ENCODE peak calls at places on chromosomes 16 and 17, in eight cellular contexts. U, X, S, I, Y, F, K and D are unnamed samples.

GRCh38 chr16:89303604-89304003 is 86.1 kb downstream of the ZNF778 start:
- DNase-seq in I (no peak), U (no peak), Y (no peak), X (no peak), K (no peak), S (no peak), F (no peak), D (no peak)

GRCh38 chr17:40068129-40068581 is 5.4 kb downstream of the THRA start:
- DNase-seq in F (no peak), X (no peak), K (no peak), U (peak), I (no peak), S (no peak), Y (no peak), D (no peak)

GRCh38 chr16:86590501-86591144 is 12.3 kb downstream of the FOXL1 start:
- DNase-seq in I (no peak), F (no peak), U (no peak), K (no peak), S (peak), X (no peak), Y (peak), D (no peak)

GRCh38 chr17:63500548-63501390 is 22.4 kb upstream of the KCNH6 start:
- DNase-seq in S (no peak), K (no peak), F (no peak), I (no peak), U (no peak), X (no peak), Y (no peak), D (no peak)

GRCh38 chr16:75764154-75764768 is 38.0 kb upstream of the CPHXL start:
- DNase-seq in S (peak), X (peak), F (no peak), Y (peak), U (peak), I (peak), K (peak), D (no peak)

GRCh38 chr17:65261682-65262636 is 124.8 kb downstream of the RGS9 start:
- DNase-seq in K (no peak), Y (peak), S (peak), F (peak), X (no peak), I (no peak), U (no peak), D (no peak)

GRCh38 chr17:28846231-28846630 is 3.6 kb upstream of the FAM222B start:
- DNase-seq in F (no peak), K (no peak), X (no peak), I (no peak), U (no peak), Y (no peak), S (no peak), D (no peak)

GRCh38 chr16:85582177-85582888 is 30.8 kb upstream of the GSE1 start:
- DNase-seq in I (no peak), U (no peak), K (no peak), F (no peak), Y (no peak), S (no peak), X (no peak), D (no peak)

GRCh38 chr17:76385892-76386786 is 1.7 kb downstream of the SPHK1 start:
- DNase-seq in U (peak), K (peak), I (peak), S (peak), F (peak), X (no peak), Y (peak), D (peak)

GRCh38 chr17:67467500-67468481 is 90.7 kb downstream of the PITPNC1 start:
- DNase-seq in F (no peak), X (no peak), Y (no peak), U (peak), I (no peak), S (no peak), K (no peak), D (no peak)

GRCh38 chr17:18182978-18183333 is 672 bp upstream of the ALKBH5 start:
- DNase-seq in U (peak), K (peak), F (peak), Y (no peak), S (no peak), X (no peak), I (peak), D (peak)

GRCh38 chr17:42673885-42674754 is 2.7 kb downstream of the PLEKHH3 start:
- DNase-seq in X (no peak), K (peak), I (no peak), Y (peak), S (peak), U (peak), F (no peak), D (no peak)

GRCh38 chr16:12002447-12003006 is 26.0 kb downstream of the SNX29 start:
- DNase-seq in I (no peak), U (no peak), S (no peak), X (no peak), K (no peak), Y (peak), F (no peak), D (no peak)

GRCh38 chr17:77319211-77320031 is 178.7 kb downstream of the SEC14L1 start:
- DNase-seq in K (peak), S (no peak), X (no peak), Y (peak), F (peak), U (peak), I (peak), D (peak)

GRCh38 chr16:24993722-24994686 is 21.2 kb downstream of the ARHGAP17 start:
- DNase-seq in I (no peak), U (no peak), Y (peak), S (peak), K (no peak), X (no peak), F (no peak), D (no peak)

GRCh38 chr16:86734559-86735480 is 156.5 kb downstream of the FOXL1 start:
- DNase-seq in X (no peak), K (no peak), F (no peak), U (no peak), I (no peak), Y (no peak), S (peak), D (no peak)

GRCh38 chr17:74566132-74566753 is 1.1 kb downstream of the CD300H start:
- DNase-seq in F (no peak), K (no peak), Y (peak), U (peak), S (peak), I (no peak), X (no peak), D (no peak)

GRCh38 chr17:56142781-56143180 is 10.5 kb upstream of the ANKFN1 start:
- DNase-seq in F (no peak), Y (no peak), X (no peak), S (no peak), U (no peak), I (no peak), K (no peak), D (no peak)

GRCh38 chr16:87226926-87227650 is 90.1 kb downstream of the C16orf95 start:
- DNase-seq in X (peak), S (peak), Y (peak), I (no peak), F (no peak), U (no peak), K (no peak), D (no peak)

GRCh38 chr17:41967921-41968578 is 1.5 kb downstream of the CNP start:
- DNase-seq in Y (no peak), X (no peak), U (no peak), S (no peak), K (no peak), F (no peak), I (no peak), D (no peak)

GRCh38 chr16:70579648-70580630 is 56.3 kb downstream of the SF3B3 start:
- DNase-seq in Y (no peak), U (no peak), K (no peak), I (no peak), S (no peak), X (no peak), F (no peak), D (no peak)

GRCh38 chr16:49855280-49855821 is 561 bp downstream of the ZNF423 start:
- DNase-seq in S (peak), X (no peak), F (peak), Y (peak), I (peak), K (peak), U (peak), D (no peak)

GRCh38 chr17:40827746-40828453 is 5.5 kb upstream of the KRT10 start:
- DNase-seq in U (no peak), I (no peak), S (no peak), K (no peak), Y (no peak), F (no peak), X (no peak), D (no peak)

GRCh38 chr17:4658478-4659305 is 17.2 kb upstream of the ALOX15 start:
- DNase-seq in Y (peak), I (no peak), U (peak), F (no peak), K (no peak), X (peak), S (peak), D (no peak)

GRCh38 chr17:15893333-15894024 is 51.5 kb upstream of the ADORA2B start:
- DNase-seq in S (peak), I (no peak), U (no peak), K (no peak), F (no peak), Y (no peak), X (no peak), D (no peak)

GRCh38 chr17:49637050-49637449 is 40.8 kb downstream of the SPOP start:
- DNase-seq in X (no peak), U (no peak), K (no peak), Y (no peak), F (no peak), S (peak), I (no peak), D (no peak)

GRCh38 chr17:18120461-18121053 is 12.0 kb downstream of the MYO15A start:
- DNase-seq in X (no peak), K (no peak), U (no peak), Y (no peak), S (no peak), F (no peak), I (no peak), D (no peak)

GRCh38 chr17:19410101-19410500 is 931 bp upstream of the RNF112 start:
- DNase-seq in Y (no peak), X (no peak), F (no peak), S (no peak), I (no peak), U (no peak), K (no peak), D (no peak)

GRCh38 chr17:40516581-40517285 is 15.3 kb upstream of the TNS4 start:
- DNase-seq in Y (peak), F (no peak), I (peak), S (no peak), X (no peak), U (peak), K (no peak), D (no peak)

GRCh38 chr16:86459266-86459665 is 51.1 kb upstream of the FOXF1 start:
- DNase-seq in I (no peak), S (no peak), U (no peak), Y (no peak), F (no peak), K (no peak), X (no peak), D (no peak)

GRCh38 chr16:63850979-63851378 is 1270.9 kb downstream of the CDH11 start:
- DNase-seq in X (no peak), K (no peak), Y (no peak), I (no peak), U (no peak), F (no peak), S (no peak), D (no peak)

GRCh38 chr16:86584726-86585721 is 6.7 kb downstream of the FOXL1 start:
- DNase-seq in K (no peak), Y (peak), U (no peak), S (peak), F (no peak), X (no peak), I (no peak), D (no peak)

GRCh38 chr16:11145173-11145820 is 110.7 kb downstream of the SOCS1 start:
- DNase-seq in K (no peak), I (no peak), X (no peak), F (no peak), U (peak), S (no peak), Y (peak), D (no peak)

GRCh38 chr17:8696456-8696855 is 48.2 kb downstream of the CCDC42 start:
- DNase-seq in Y (no peak), K (no peak), U (no peak), I (no peak), S (no peak), F (no peak), X (no peak), D (no peak)

GRCh38 chr17:82023447-82024241 is 539 bp downstream of the LRRC45 start:
- DNase-seq in S (no peak), F (no peak), X (no peak), U (peak), K (no peak), Y (no peak), I (no peak), D (no peak)

GRCh38 chr16:979859-980594 is 1.5 kb upstream of the SOX8 start:
- DNase-seq in U (no peak), S (no peak), X (no peak), Y (no peak), I (no peak), K (no peak), F (no peak), D (no peak)
- TF ChIP-seq CTCF in U (no peak), S (no peak), X (no peak), Y (no peak), I (no peak), K (no peak), F (no peak), D (no peak)

GRCh38 chr17:59607817-59608403 is 11.8 kb upstream of the CLTC start:
- DNase-seq in X (no peak), S (no peak), Y (no peak), K (no peak), F (no peak), I (no peak), U (peak), D (no peak)
- TF ChIP-seq CTCF in X (no peak), S (no peak), Y (peak), K (no peak), F (peak), I (peak), U (peak), D (no peak)

GRCh38 chr16:68994324-68994723 is 111.1 kb upstream of the HAS3 start:
- DNase-seq in S (no peak), K (no peak), I (no peak), Y (no peak), U (no peak), X (no peak), F (no peak), D (no peak)

GRCh38 chr16:68997564-68997963 is 107.9 kb upstream of the HAS3 start:
- DNase-seq in I (no peak), X (no peak), S (no peak), U (no peak), F (no peak), K (no peak), Y (no peak), D (no peak)

GRCh38 chr16:68993421-68993820 is 112.0 kb upstream of the HAS3 start:
- DNase-seq in K (no peak), F (no peak), I (no peak), X (no peak), U (no peak), S (peak), Y (no peak), D (no peak)

GRCh38 chr16:68993885-68994284 is 111.6 kb upstream of the HAS3 start:
- DNase-seq in K (no peak), I (no peak), F (no peak), X (peak), S (peak), U (no peak), Y (peak), D (no peak)

DNA sequence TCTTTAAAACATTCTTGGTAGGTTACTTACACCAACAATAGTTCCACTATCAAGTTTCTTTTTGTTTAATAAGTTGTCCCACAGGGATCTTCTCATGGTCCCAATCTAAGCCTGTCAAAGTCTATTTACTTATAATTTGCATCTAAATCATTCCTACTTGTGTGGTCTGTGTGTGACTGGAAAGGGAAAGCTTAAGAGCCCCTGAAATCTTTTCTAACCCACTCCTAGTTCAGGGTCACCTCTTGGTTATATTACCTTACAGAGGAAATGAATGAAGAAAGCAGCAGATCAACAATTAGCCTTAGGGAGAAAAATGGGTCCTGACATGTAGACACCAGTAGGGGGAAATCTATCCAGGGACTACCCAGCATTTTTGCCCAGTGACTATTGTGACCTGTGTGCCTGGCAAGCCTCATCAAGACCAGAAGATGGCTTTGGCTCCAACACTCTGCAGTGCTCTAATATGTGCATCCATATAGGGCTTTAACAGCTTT is 110.4 kb upstream of the HAS3 start:
- DNase-seq in I (no peak), X (peak), F (no peak), S (peak), K (no peak), Y (peak), U (peak), D (no peak)
- TF ChIP-seq CTCF in I (no peak), X (peak), F (peak), S (peak), K (no peak), Y (peak), U (peak), D (no peak)

DNA sequence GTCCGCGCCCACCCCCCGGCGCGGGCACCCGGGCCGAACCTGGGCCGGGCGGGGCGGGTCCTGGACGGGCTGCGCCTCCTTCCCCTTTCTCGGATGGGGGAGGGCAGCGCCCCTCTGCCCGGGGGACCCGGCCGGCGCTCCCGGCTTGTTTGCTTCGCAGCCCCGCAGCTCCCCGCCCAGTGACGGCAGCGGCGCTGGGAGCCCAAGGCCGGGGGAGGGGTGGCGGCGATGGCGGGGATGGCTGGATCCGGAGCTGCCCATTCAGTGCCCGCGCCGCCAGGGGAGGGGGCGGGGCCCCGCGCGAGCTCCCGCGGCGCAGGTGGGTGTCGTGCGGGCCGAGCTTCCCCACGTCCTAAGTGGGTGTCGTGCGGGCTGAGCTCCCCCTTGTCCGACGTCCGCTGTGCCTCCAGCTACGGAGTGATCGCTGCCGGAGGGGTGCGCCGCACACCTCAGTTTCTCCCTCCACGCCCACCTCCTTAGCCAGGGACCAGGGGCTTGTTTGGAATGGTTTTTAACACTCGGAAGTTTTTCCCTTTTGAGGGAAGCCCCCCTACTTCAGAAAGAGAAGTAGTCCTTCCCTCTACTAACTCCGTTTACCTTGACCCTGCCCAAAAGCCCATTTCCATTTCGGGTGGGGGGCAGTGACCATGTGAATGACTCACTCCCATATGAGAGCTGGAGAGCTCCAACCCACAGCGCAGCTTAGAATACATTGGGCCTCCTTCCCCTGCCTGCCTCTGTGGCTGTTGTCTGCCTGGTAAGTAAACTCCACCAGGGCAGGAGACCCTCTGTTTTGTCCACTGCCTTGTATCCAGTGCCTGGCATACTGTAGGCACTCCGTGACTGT is 733 bp downstream of the SGSM2 start:
- DNase-seq in X (no peak), Y (peak), I (peak), U (peak), S (peak), F (peak), K (peak), D (peak)
- TF ChIP-seq CTCF in X (no peak), Y (no peak), I (no peak), U (no peak), S (no peak), F (no peak), K (no peak), D (no peak)